ENCODE peak calls at places on chromosome 4, in five cellular contexts. One of them, this sample, is unnamed.

GRCh38 chr4:105996845-105997244 is 101.6 kb downstream of the NPNT start:
- DNase-seq in endothelial cell of umbilical vein: no peak
- DNase-seq in A549: no peak
- DNase-seq in K562: peak
- DNase-seq in testis: no peak
- DNase-seq in this sample: no peak

GRCh38 chr4:121217385-121217784 is 53.3 kb upstream of the TNIP3 start:
- DNase-seq in endothelial cell of umbilical vein: no peak
- DNase-seq in A549: no peak
- DNase-seq in K562: no peak
- DNase-seq in testis: no peak
- DNase-seq in this sample: no peak

GRCh38 chr4:156790866-156791265 is 180.7 kb downstream of the PDGFC start:
- DNase-seq in endothelial cell of umbilical vein: peak
- DNase-seq in A549: no peak
- DNase-seq in K562: no peak
- DNase-seq in testis: no peak
- DNase-seq in this sample: no peak

GRCh38 chr4:151962138-151962845 is 201.5 kb upstream of the GATB start:
- DNase-seq in endothelial cell of umbilical vein: no peak
- DNase-seq in A549: no peak
- DNase-seq in K562: no peak
- DNase-seq in testis: no peak
- DNase-seq in this sample: no peak

GRCh38 chr4:37648084-37648817 is 37.9 kb downstream of the RELL1 start:
- DNase-seq in endothelial cell of umbilical vein: peak
- DNase-seq in A549: peak
- DNase-seq in K562: peak
- DNase-seq in testis: peak
- DNase-seq in this sample: peak

GRCh38 chr4:140839888-140840790 is 84.0 kb upstream of the TBC1D9 start:
- DNase-seq in endothelial cell of umbilical vein: no peak
- DNase-seq in A549: no peak
- DNase-seq in K562: no peak
- DNase-seq in testis: no peak
- DNase-seq in this sample: no peak

GRCh38 chr4:25654971-25655963 is at the start of gene SLC34A2:
- DNase-seq in endothelial cell of umbilical vein: no peak
- DNase-seq in A549: no peak
- DNase-seq in K562: no peak
- DNase-seq in testis: peak
- DNase-seq in this sample: no peak

GRCh38 chr4:73576366-73576765 is 43.9 kb downstream of the RASSF6 start:
- DNase-seq in endothelial cell of umbilical vein: no peak
- DNase-seq in A549: no peak
- DNase-seq in K562: no peak
- DNase-seq in testis: no peak
- DNase-seq in this sample: no peak

GRCh38 chr4:39118034-39118658 is 56.1 kb downstream of the KLHL5 start:
- DNase-seq in endothelial cell of umbilical vein: no peak
- DNase-seq in A549: no peak
- DNase-seq in K562: no peak
- DNase-seq in testis: no peak
- DNase-seq in this sample: no peak

GRCh38 chr4:173334891-173335754 is 965 bp upstream of the HMGB2 start:
- DNase-seq in endothelial cell of umbilical vein: peak
- DNase-seq in A549: peak
- DNase-seq in K562: peak
- DNase-seq in testis: peak
- DNase-seq in this sample: peak

GRCh38 chr4:15495621-15496020 is 25.9 kb downstream of the CC2D2A start:
- DNase-seq in endothelial cell of umbilical vein: no peak
- DNase-seq in A549: no peak
- DNase-seq in K562: no peak
- DNase-seq in testis: no peak
- DNase-seq in this sample: no peak

GRCh38 chr4:73407227-73407673 is 3.2 kb downstream of the ALB start:
- DNase-seq in endothelial cell of umbilical vein: no peak
- DNase-seq in A549: no peak
- DNase-seq in K562: no peak
- DNase-seq in testis: no peak
- DNase-seq in this sample: no peak

GRCh38 chr4:47494124-47494430 is 9.0 kb downstream of the ATP10D start:
- DNase-seq in endothelial cell of umbilical vein: no peak
- DNase-seq in A549: no peak
- DNase-seq in K562: no peak
- DNase-seq in testis: no peak
- DNase-seq in this sample: no peak

GRCh38 chr4:151340751-151341385 is 15.5 kb upstream of the SH3D19 start:
- DNase-seq in endothelial cell of umbilical vein: no peak
- DNase-seq in A549: no peak
- DNase-seq in K562: no peak
- DNase-seq in testis: no peak
- DNase-seq in this sample: no peak

GRCh38 chr4:47526281-47526680 is 41.2 kb downstream of the ATP10D start:
- DNase-seq in endothelial cell of umbilical vein: peak
- DNase-seq in A549: no peak
- DNase-seq in K562: no peak
- DNase-seq in testis: no peak
- DNase-seq in this sample: no peak

GRCh38 chr4:10196191-10196590 is 79.6 kb upstream of the WDR1 start:
- DNase-seq in endothelial cell of umbilical vein: no peak
- DNase-seq in A549: no peak
- DNase-seq in K562: no peak
- DNase-seq in testis: no peak
- DNase-seq in this sample: no peak

GRCh38 chr4:121155893-121156292 is 8.2 kb downstream of the TNIP3 start:
- DNase-seq in endothelial cell of umbilical vein: peak
- DNase-seq in A549: peak
- DNase-seq in K562: no peak
- DNase-seq in testis: no peak
- DNase-seq in this sample: peak

GRCh38 chr4:125085-125820 is 952 bp downstream of the ZNF718 start:
- DNase-seq in endothelial cell of umbilical vein: no peak
- DNase-seq in A549: peak
- DNase-seq in K562: peak
- DNase-seq in testis: peak
- DNase-seq in this sample: no peak

GRCh38 chr4:128322311-128322710 is 34.7 kb upstream of the PGRMC2 start:
- DNase-seq in endothelial cell of umbilical vein: peak
- DNase-seq in A549: peak
- DNase-seq in K562: no peak
- DNase-seq in testis: no peak
- DNase-seq in this sample: no peak

DNA sequence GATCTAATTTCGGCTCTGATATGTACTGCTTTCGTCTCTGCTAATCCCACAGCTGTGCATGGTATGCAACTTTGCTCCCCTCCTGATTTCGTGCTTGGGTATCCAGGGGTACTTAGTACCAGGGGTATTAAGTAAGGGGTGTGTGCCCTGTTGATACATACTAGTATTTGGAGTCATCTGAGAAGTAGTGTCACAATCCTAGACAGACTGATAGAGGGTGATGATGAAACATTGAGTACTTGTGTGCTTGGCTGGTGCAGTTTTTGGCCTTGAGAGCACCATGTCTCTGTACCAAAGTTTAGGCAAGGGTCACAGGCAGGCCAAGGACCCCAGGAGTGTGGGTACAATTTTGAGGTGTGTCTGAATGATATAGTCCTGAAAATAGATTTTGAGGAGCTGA is 10.9 kb downstream of the GPAT3 start:
- DNase-seq in endothelial cell of umbilical vein: no peak
- DNase-seq in A549: no peak
- DNase-seq in K562: no peak
- DNase-seq in testis: no peak
- DNase-seq in this sample: no peak
- TF ChIP-seq POLR2A in endothelial cell of umbilical vein: no peak
- TF ChIP-seq POLR2A in A549: no peak
- TF ChIP-seq POLR2A in K562: no peak
- TF ChIP-seq POLR2A in testis: no peak
- TF ChIP-seq POLR2A in this sample: no peak

GRCh38 chr4:78056265-78057129 is 626 bp upstream of the FRAS1 start:
- DNase-seq in endothelial cell of umbilical vein: peak
- DNase-seq in A549: peak
- DNase-seq in K562: peak
- DNase-seq in testis: peak
- DNase-seq in this sample: no peak
- TF ChIP-seq POLR2A in endothelial cell of umbilical vein: no peak
- TF ChIP-seq POLR2A in A549: peak
- TF ChIP-seq POLR2A in K562: no peak
- TF ChIP-seq POLR2A in testis: no peak
- TF ChIP-seq POLR2A in this sample: no peak

GRCh38 chr4:185210102-185210981 is 944 bp downstream of the SNX25 start:
- DNase-seq in endothelial cell of umbilical vein: peak
- DNase-seq in A549: peak
- DNase-seq in K562: peak
- DNase-seq in testis: peak
- DNase-seq in this sample: no peak
- TF ChIP-seq POLR2A in endothelial cell of umbilical vein: no peak
- TF ChIP-seq POLR2A in A549: no peak
- TF ChIP-seq POLR2A in K562: no peak
- TF ChIP-seq POLR2A in testis: no peak
- TF ChIP-seq POLR2A in this sample: no peak

GRCh38 chr4:3403104-3403906 is 38.5 kb upstream of the HGFAC start:
- DNase-seq in endothelial cell of umbilical vein: no peak
- DNase-seq in A549: no peak
- DNase-seq in K562: no peak
- DNase-seq in testis: no peak
- DNase-seq in this sample: no peak

GRCh38 chr4:3404546-3404945 is 37.2 kb upstream of the HGFAC start:
- DNase-seq in endothelial cell of umbilical vein: no peak
- DNase-seq in A549: no peak
- DNase-seq in K562: no peak
- DNase-seq in testis: no peak
- DNase-seq in this sample: no peak

GRCh38 chr4:3399277-3400194 is 42.2 kb upstream of the HGFAC start:
- DNase-seq in endothelial cell of umbilical vein: peak
- DNase-seq in A549: peak
- DNase-seq in K562: peak
- DNase-seq in testis: no peak
- DNase-seq in this sample: no peak

GRCh38 chr4:3402409-3403103 is 39.2 kb upstream of the HGFAC start:
- DNase-seq in endothelial cell of umbilical vein: no peak
- DNase-seq in A549: no peak
- DNase-seq in K562: no peak
- DNase-seq in testis: no peak
- DNase-seq in this sample: no peak

GRCh38 chr4:3401436-3402171 is 40.2 kb upstream of the HGFAC start:
- DNase-seq in endothelial cell of umbilical vein: no peak
- DNase-seq in A549: no peak
- DNase-seq in K562: no peak
- DNase-seq in testis: no peak
- DNase-seq in this sample: no peak
- TF ChIP-seq POLR2A in endothelial cell of umbilical vein: no peak
- TF ChIP-seq POLR2A in A549: no peak
- TF ChIP-seq POLR2A in K562: no peak
- TF ChIP-seq POLR2A in testis: no peak
- TF ChIP-seq POLR2A in this sample: no peak

GRCh38 chr4:118351851-118352827 is 664 bp downstream of the PRSS12 start:
- DNase-seq in endothelial cell of umbilical vein: no peak
- DNase-seq in A549: peak
- DNase-seq in K562: no peak
- DNase-seq in testis: peak
- DNase-seq in this sample: no peak
- TF ChIP-seq POLR2A in endothelial cell of umbilical vein: no peak
- TF ChIP-seq POLR2A in A549: no peak
- TF ChIP-seq POLR2A in K562: no peak
- TF ChIP-seq POLR2A in testis: no peak
- TF ChIP-seq POLR2A in this sample: no peak

DNA sequence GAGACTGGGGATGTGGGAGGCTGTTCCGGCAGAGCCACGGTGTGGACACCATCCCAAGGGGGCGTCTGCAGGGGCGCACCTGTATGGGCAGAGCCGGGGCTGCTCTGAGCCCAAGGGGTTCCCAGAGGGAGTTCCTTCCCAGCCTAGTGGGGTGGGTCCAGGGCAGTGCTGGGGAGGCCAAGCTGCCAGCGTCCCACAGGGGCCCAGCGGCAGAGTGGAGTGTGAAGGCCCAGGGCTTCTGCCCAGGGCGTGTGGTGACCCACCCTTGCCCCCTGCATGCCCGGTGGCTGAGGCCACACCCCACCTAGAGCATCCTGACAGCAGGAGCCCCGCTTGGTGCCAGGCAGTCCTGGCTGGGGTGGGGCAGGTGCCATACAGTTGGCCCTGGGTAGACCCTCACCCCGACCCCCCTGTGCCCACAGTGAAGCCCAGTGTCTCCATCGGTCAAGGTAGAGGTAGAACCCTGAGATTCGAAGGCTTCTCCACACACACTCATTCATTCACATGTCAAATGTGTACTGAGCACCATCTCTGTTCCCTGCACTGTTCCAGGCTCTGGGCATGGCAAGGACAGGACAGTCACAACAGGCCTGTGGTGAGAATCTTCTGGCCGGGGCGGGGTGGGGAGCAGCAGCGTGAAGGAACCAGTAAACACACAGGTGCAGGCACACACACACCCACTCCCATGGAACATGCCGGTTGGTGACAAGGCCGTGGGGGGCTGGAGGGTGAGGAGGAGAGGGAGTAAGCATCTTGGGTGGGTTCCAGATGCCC is 29.2 kb downstream of the TACC3 start:
- DNase-seq in endothelial cell of umbilical vein: no peak
- DNase-seq in A549: no peak
- DNase-seq in K562: no peak
- DNase-seq in testis: no peak
- DNase-seq in this sample: no peak
- TF ChIP-seq POLR2A in endothelial cell of umbilical vein: no peak
- TF ChIP-seq POLR2A in A549: no peak
- TF ChIP-seq POLR2A in K562: no peak
- TF ChIP-seq POLR2A in testis: no peak
- TF ChIP-seq POLR2A in this sample: no peak

DNA sequence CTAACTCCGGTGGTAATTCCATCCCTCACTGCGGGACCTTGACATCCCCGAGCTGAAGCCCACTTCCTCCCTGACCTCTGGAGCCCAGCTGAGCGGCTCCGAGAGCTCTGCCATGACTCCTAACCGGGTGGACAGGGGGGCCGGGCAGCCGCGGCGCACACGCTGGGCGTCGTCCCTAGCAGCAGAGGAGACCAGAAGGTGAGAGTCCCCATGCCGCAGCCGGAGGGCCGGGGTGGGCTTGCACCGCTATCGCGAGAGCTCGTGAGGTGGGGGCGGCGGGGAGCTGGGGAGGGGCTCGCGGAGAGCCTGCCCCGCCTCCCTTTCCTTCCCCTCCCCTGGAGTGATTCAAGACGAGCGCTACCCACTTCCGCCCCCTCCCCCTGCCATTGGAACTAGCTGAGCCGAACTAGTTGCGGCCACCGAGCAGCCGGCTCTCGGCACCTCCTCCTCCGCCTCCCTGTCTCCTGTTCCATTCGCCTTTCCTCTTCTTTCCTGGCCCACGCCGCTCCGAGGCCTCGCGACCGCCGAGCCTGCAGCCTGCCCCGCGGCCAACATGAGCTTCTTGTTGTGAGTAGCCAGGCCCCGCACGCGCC is at the start of gene MOB1B:
- DNase-seq in endothelial cell of umbilical vein: peak
- DNase-seq in A549: peak
- DNase-seq in K562: peak
- DNase-seq in testis: peak
- DNase-seq in this sample: peak
- TF ChIP-seq POLR2A in endothelial cell of umbilical vein: peak
- TF ChIP-seq POLR2A in A549: peak
- TF ChIP-seq POLR2A in K562: peak
- TF ChIP-seq POLR2A in testis: no peak
- TF ChIP-seq POLR2A in this sample: peak